ENCODE peak calls at places on chromosome 10, in ten cellular contexts. B is SK-N-SH; O is HepG2; I is CD4-positive, alpha-beta memory T cell; J is GM23338; P is PC-9; L is left lung; V is OCI-LY7; R is IMR-90; Y is esophagus squamous epithelium. G is an unnamed sample. For H3K4me1, the result is how much of the 10 kb centered on the place peaks cover.

GRCh38 chr10:103451091-103451801 is 924 bp downstream of the CALHM2 start:
- DNase-seq in B (peak), O (no peak), I (peak), J (no peak), P (peak), L (peak), V (no peak), R (no peak), Y (peak), G (no peak)

GRCh38 chr10:46558411-46559185 is 2.1 kb upstream of the GPRIN2 start:
- DNase-seq in B (no peak), O (peak), I (peak), J (no peak), P (no peak), L (peak), V (no peak), R (no peak), Y (no peak), G (peak)

GRCh38 chr10:122201401-122201800 is 69.7 kb upstream of the BTBD16 start:
- DNase-seq in B (no peak), O (no peak), I (no peak), J (no peak), P (no peak), L (no peak), V (no peak), R (no peak), Y (no peak), G (no peak)

GRCh38 chr10:14008648-14009072 is 322.1 kb downstream of the FRMD4A start:
- DNase-seq in B (no peak), O (no peak), I (no peak), J (no peak), P (no peak), L (no peak), V (no peak), R (peak), Y (no peak), G (no peak)

GRCh38 chr10:116960066-116960465 is 44.9 kb downstream of the SHTN1 start:
- DNase-seq in B (no peak), O (no peak), I (no peak), J (no peak), P (no peak), L (no peak), V (no peak), R (peak), Y (no peak), G (no peak)

GRCh38 chr10:15106352-15107013 is 9.3 kb downstream of the RPP38 start:
- DNase-seq in B (peak), O (peak), I (peak), J (peak), P (peak), L (peak), V (peak), R (peak), Y (peak), G (no peak)

GRCh38 chr10:7410800-7411670 is at the start of gene SFMBT2:
- DNase-seq in B (peak), O (no peak), I (peak), J (peak), P (peak), L (peak), V (peak), R (peak), Y (no peak), G (no peak)

GRCh38 chr10:70500812-70501301 is 22.3 kb downstream of the PALD1 start:
- DNase-seq in B (no peak), O (no peak), I (no peak), J (no peak), P (no peak), L (no peak), V (no peak), R (no peak), Y (no peak), G (no peak)

GRCh38 chr10:111360260-111360925 is 283.6 kb downstream of the ADRA2A start:
- DNase-seq in B (peak), O (peak), I (no peak), J (peak), P (peak), L (peak), V (peak), R (no peak), Y (no peak), G (no peak)

GRCh38 chr10:102964713-102965112 is 46.6 kb downstream of the CNNM2 start:
- DNase-seq in B (no peak), O (no peak), I (no peak), J (no peak), P (no peak), L (no peak), V (no peak), R (no peak), Y (no peak), G (no peak)

GRCh38 chr10:78688221-78688944 is 380.4 kb upstream of the ZMIZ1 start:
- DNase-seq in B (peak), O (no peak), I (no peak), J (no peak), P (no peak), L (no peak), V (no peak), R (no peak), Y (no peak), G (no peak)

DNA sequence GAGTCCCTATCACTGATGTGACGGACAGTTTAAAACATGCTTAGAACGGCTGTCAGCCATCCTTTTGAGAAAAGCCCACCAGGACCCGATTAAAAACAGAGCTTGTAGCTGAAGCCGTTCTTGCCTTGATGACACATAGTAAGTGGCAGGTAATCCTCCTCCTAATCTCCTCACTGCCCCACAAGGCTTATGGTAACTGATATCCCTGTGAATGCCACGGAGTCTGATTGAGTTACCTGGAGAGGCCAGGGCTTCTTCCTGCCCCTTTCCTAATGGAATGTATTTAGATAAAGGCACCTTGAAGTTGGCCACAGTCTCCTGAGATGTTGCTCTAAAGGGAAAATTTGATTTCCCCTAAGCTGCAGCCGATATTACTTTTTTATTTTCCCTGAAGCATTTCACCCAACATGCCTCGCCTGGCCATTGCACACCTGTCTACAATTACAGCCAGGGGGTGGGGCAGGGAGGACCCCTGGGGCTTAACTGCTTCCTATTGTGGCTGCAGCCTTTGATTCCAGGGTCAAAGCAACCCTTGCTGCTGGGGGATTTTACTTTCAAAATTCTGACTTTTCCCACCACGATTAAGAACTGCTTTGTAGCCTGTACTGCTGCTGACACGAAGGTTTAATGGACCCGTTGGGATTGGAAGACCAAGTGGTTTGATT is 169.0 kb upstream of the GPR26 start:
- DNase-seq in B (no peak), O (no peak), I (no peak), J (peak), P (no peak), L (no peak), V (no peak), R (no peak), Y (no peak), G (no peak)
- H3K4me1 ChIP-seq in B (under half), O (under half), I (under half), J (under half), P (under half), L (under half), V (under half), R (under half), Y (under half), G (under half)

DNA sequence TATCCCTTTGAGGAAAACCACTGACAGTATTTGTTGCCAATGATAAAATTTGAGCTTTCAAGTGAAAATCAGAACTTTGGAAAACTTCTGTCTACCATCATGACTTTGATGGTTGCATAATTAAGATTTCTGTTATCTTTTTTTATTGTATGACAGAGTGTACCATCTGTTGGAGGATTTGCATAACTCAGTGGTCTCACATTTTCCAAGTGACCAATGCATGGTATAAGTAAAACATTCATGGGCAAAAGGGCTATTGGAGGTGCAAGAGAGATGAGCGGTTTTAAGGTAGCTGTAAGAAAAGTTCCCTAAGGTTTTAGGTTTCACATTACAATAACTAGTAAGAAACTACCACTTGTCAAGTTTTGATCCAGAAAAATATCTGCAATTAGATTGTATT is 625.3 kb downstream of the PARD3 start:
- DNase-seq in B (no peak), O (no peak), I (no peak), J (no peak), P (no peak), L (no peak), V (no peak), R (no peak), Y (no peak), G (no peak)
- H3K4me1 ChIP-seq in B (under half), O (under half), I (under half), J (half or more), P (under half), L (under half), V (under half), R (under half), Y (under half), G (under half)

GRCh38 chr10:108254089-108254488 is 1089.6 kb upstream of the SORCS1 start:
- DNase-seq in B (no peak), O (no peak), I (no peak), J (no peak), P (no peak), L (no peak), V (no peak), R (no peak), Y (no peak), G (no peak)

GRCh38 chr10:108250954-108251620 is 1086.6 kb upstream of the SORCS1 start:
- DNase-seq in B (peak), O (no peak), I (no peak), J (no peak), P (no peak), L (no peak), V (no peak), R (no peak), Y (no peak), G (no peak)

GRCh38 chr10:108244443-108245228 is 1080.1 kb upstream of the SORCS1 start:
- DNase-seq in B (no peak), O (no peak), I (no peak), J (no peak), P (no peak), L (no peak), V (no peak), R (no peak), Y (no peak), G (no peak)

GRCh38 chr10:108249940-108250339 is 1085.4 kb upstream of the SORCS1 start:
- DNase-seq in B (no peak), O (no peak), I (no peak), J (peak), P (no peak), L (no peak), V (peak), R (no peak), Y (no peak), G (no peak)
- H3K4me1 ChIP-seq in B (under half), O (under half), I (under half), J (under half), P (under half), L (under half), V (under half), R (under half), Y (under half), G (under half)

DNA sequence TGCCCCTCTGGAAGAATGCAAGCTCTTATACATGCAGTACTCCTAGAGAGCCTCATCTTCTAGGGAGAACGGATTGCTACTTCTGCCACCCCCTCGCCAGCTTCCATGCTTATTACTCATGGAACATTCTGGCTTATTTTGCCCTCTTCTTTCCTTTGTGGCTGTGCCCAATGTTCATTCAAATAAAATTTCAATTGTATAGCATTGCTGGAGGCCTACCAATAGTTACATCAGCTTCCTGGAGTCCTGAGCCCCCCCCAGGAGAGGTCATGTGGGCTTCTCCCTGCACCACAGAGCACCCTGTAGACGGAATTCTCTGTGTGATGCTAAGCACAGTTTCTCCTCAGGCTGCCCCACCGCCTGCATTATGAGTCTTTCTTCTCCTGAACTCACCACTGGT is 1094.0 kb downstream of the KCNMA1 start:
- DNase-seq in B (no peak), O (no peak), I (no peak), J (no peak), P (no peak), L (no peak), V (no peak), R (peak), Y (no peak), G (no peak)
- H3K4me1 ChIP-seq in B (under half), O (under half), I (under half), J (under half), P (under half), L (under half), V (under half), R (under half), Y (under half), G (under half)

GRCh38 chr10:1517684-1518083 is 219.6 kb downstream of the ADARB2 start:
- DNase-seq in B (no peak), O (no peak), I (no peak), J (no peak), P (no peak), L (no peak), V (no peak), R (no peak), Y (no peak), G (no peak)

GRCh38 chr10:1521741-1522140 is 215.6 kb downstream of the ADARB2 start:
- DNase-seq in B (no peak), O (no peak), I (no peak), J (no peak), P (no peak), L (no peak), V (no peak), R (no peak), Y (no peak), G (no peak)

GRCh38 chr10:1520909-1521565 is 216.3 kb downstream of the ADARB2 start:
- DNase-seq in B (no peak), O (no peak), I (no peak), J (no peak), P (no peak), L (no peak), V (no peak), R (no peak), Y (no peak), G (no peak)

GRCh38 chr10:1516492-1517224 is 220.7 kb downstream of the ADARB2 start:
- DNase-seq in B (no peak), O (no peak), I (no peak), J (no peak), P (no peak), L (no peak), V (no peak), R (no peak), Y (no peak), G (no peak)

DNA sequence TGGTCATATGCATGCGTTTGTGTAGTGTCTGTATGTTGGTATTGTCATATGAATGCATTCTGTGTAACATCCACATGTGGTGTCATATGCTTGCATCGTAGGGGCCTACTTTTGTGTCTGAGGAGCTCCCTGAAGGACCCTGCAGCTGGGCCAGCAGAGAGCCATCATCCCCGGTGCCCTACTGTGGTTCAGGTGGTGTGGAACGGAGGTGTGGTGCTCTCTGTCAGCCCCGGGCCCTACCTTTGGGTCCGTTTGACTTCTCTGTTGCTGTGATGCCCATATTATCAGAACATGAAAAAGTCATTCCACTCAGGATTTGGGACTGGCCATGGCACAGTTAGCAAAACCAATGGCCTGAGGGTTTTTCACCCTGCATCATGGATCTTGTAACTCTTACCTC is 217.9 kb downstream of the ADARB2 start:
- DNase-seq in B (no peak), O (no peak), I (no peak), J (no peak), P (no peak), L (no peak), V (no peak), R (no peak), Y (no peak), G (no peak)
- H3K4me1 ChIP-seq in B (under half), O (under half), I (under half), J (under half), P (under half), L (under half), V (under half), R (under half), Y (under half), G (under half)

GRCh38 chr10:42933454-42934340 is 143.2 kb upstream of the RET start:
- DNase-seq in B (peak), O (no peak), I (peak), J (peak), P (no peak), L (no peak), V (no peak), R (peak), Y (no peak), G (no peak)

GRCh38 chr10:42932735-42933453 is 144.0 kb upstream of the RET start:
- DNase-seq in B (no peak), O (no peak), I (no peak), J (peak), P (no peak), L (no peak), V (no peak), R (no peak), Y (no peak), G (no peak)

GRCh38 chr10:42935466-42935865 is 141.4 kb upstream of the RET start:
- DNase-seq in B (no peak), O (no peak), I (no peak), J (no peak), P (no peak), L (no peak), V (no peak), R (no peak), Y (no peak), G (no peak)

GRCh38 chr10:42934842-42935241 is 142.0 kb upstream of the RET start:
- DNase-seq in B (no peak), O (no peak), I (no peak), J (no peak), P (no peak), L (no peak), V (no peak), R (no peak), Y (no peak), G (no peak)

DNA sequence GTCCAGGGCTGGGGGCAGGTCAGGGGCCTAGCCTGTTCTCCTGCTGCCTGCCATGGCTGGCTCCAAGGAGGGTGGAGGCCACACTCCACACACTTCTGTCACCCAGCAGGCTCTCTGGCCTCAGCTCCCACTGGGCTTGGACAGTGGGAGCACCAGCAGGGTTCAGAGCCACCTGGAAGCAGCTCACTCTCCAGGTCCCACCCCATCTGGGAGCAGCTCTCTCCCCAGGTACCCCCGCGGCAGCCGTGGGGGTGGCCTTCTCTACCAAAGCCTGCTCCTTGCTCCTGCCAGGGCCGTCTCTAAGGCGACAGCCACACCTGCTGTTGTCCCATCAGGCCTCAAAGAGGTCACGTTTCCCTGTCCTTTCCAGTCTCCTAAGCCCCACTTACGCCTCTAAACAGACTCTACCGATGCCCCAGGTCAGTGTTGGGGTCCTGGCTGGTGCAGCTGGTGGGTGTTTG is 142.5 kb upstream of the RET start:
- DNase-seq in B (no peak), O (no peak), I (no peak), J (no peak), P (no peak), L (no peak), V (no peak), R (no peak), Y (no peak), G (no peak)
- H3K4me1 ChIP-seq in B (under half), O (under half), I (under half), J (under half), P (under half), L (under half), V (under half), R (under half), Y (under half), G (under half)

GRCh38 chr10:125151824-125152634 is 8.3 kb downstream of the CTBP2 start:
- DNase-seq in B (no peak), O (no peak), I (no peak), J (peak), P (no peak), L (peak), V (no peak), R (no peak), Y (no peak), G (no peak)
- H3K4me1 ChIP-seq in B (half or more), O (under half), I (under half), J (half or more), P (under half), L (half or more), V (under half), R (under half), Y (half or more), G (half or more)

GRCh38 chr10:110219884-110220283 is 12.5 kb downstream of the MXI1 start:
- DNase-seq in B (no peak), O (no peak), I (no peak), J (no peak), P (no peak), L (no peak), V (no peak), R (no peak), Y (no peak), G (no peak)

GRCh38 chr10:110221721-110222261 is 14.4 kb downstream of the MXI1 start:
- DNase-seq in B (peak), O (no peak), I (peak), J (peak), P (peak), L (peak), V (no peak), R (peak), Y (no peak), G (peak)

GRCh38 chr10:110220383-110220782 is 13.0 kb downstream of the MXI1 start:
- DNase-seq in B (no peak), O (no peak), I (no peak), J (no peak), P (no peak), L (no peak), V (no peak), R (no peak), Y (no peak), G (no peak)

GRCh38 chr10:110222896-110223675 is 15.7 kb downstream of the MXI1 start:
- DNase-seq in B (no peak), O (no peak), I (no peak), J (no peak), P (no peak), L (no peak), V (no peak), R (no peak), Y (no peak), G (no peak)

DNA sequence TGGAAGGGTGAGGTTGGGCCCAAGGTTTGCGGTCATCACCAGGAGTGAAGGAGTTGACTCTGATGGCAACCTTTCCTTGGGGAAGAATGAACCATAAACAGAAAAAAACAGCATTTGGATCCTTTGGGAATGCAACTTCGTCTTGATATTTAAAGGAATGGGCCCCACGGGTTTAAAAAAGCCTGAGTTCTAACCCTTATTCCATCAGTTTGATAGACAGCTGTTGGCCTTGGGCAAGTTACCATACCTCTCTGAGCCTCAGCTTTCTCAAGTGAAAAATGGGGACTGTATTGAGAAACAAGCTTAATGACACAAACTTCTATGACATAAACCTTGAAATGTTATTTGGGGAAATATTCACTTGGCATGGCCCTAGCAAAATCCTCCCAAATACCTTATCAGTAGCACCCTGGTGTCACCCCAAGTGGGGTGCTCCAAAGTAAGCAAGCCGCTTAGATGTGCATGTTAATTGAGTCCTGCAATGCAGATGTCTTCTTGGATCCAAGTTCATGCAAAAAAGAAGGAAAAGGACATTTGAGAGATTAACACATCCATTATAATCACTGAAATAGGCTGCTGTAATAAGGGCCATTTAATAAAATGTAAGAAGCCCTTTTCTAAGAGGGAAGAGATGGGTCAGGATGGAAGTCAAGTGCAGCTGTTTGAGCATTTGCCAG is 13.8 kb downstream of the MXI1 start:
- DNase-seq in B (no peak), O (no peak), I (no peak), J (no peak), P (no peak), L (no peak), V (no peak), R (no peak), Y (no peak), G (no peak)
- H3K4me1 ChIP-seq in B (under half), O (half or more), I (under half), J (under half), P (under half), L (under half), V (under half), R (under half), Y (half or more), G (under half)

G was measured in RWPE2.